ENCODE peak calls at places on chromosomes 7 and 10, in nine cellular contexts. K, M, P, J, Y, X, O, W and Q are unnamed samples.

GRCh38 chr10:124606822-124607221 is 137.4 kb downstream of the FAM53B start:
- DNase-seq in O (no peak), K (no peak), W (no peak), J (no peak), M (no peak), X (no peak), Y (no peak), P (no peak), Q (no peak)

GRCh38 chr7:105996860-105997737 is 34.0 kb downstream of the CDHR3 start:
- DNase-seq in X (no peak), W (no peak), P (no peak), J (no peak), K (peak; percentile 51), O (no peak), Y (no peak), M (no peak), Q (no peak)

GRCh38 chr10:98242823-98243222 is 25.2 kb downstream of the LOXL4 start:
- DNase-seq in X (no peak), P (no peak), Y (peak; percentile 43), O (no peak), J (no peak), M (no peak), W (no peak), K (peak; percentile 39), Q (no peak)

GRCh38 chr7:76397409-76398183 is 11.9 kb downstream of the SSC4D start:
- DNase-seq in W (peak; percentile 51), Y (peak; percentile 78), J (peak; percentile 89), K (no peak), P (peak; percentile 84), O (peak; percentile 69), M (peak; percentile 91), X (peak; percentile 52), Q (no peak)

GRCh38 chr7:26201261-26202018 is at the start of gene CBX3:
- DNase-seq in J (peak; percentile 87), W (peak; percentile 99), K (peak; percentile 94), P (peak; percentile 95), X (peak; percentile 87), Y (peak; percentile 84), O (peak; percentile 95), M (peak; percentile 91), Q (peak; percentile 95)

GRCh38 chr7:80941206-80941758 is 22.4 kb upstream of the SEMA3C start:
- DNase-seq in Y (peak; percentile 86), W (no peak), K (peak; percentile 19), O (no peak), M (no peak), P (no peak), X (no peak), J (no peak), Q (no peak)

GRCh38 chr10:114632869-114633715 is 25.0 kb downstream of the ABLIM1 start:
- DNase-seq in O (peak; percentile 22), Y (peak; percentile 81), J (peak; percentile 35), M (peak; percentile 43), P (no peak), K (peak; percentile 88), W (peak; percentile 25), X (peak; percentile 22), Q (peak; percentile 92)

GRCh38 chr7:44232900-44233715 is 32.3 kb downstream of the YKT6 start:
- DNase-seq in O (no peak), M (no peak), W (no peak), X (no peak), Y (no peak), P (no peak), K (no peak), J (no peak), Q (no peak)

GRCh38 chr10:4074559-4075407 is 289.8 kb upstream of the KLF6 start:
- DNase-seq in W (no peak), M (no peak), X (no peak), K (no peak), J (no peak), Y (no peak), P (no peak), O (no peak), Q (no peak)

GRCh38 chr7:148622887-148623585 is 32.5 kb downstream of the C7orf33 start:
- DNase-seq in Y (no peak), X (no peak), P (no peak), O (peak; percentile 59), W (peak; percentile 40), K (no peak), J (no peak), M (no peak), Q (no peak)

GRCh38 chr10:92544296-92544695 is 29.6 kb downstream of the IDE start:
- DNase-seq in P (no peak), O (no peak), X (no peak), W (no peak), Y (peak; percentile 10), M (no peak), K (no peak), J (no peak), Q (no peak)

GRCh38 chr10:25556457-25556856 is 377.6 kb upstream of the MYO3A start:
- DNase-seq in M (no peak), W (no peak), Y (peak; percentile 71), K (peak; percentile 18), O (no peak), J (no peak), X (no peak), P (no peak), Q (no peak)

GRCh38 chr7:105690286-105690915 is 109.1 kb upstream of the EFCAB10 start:
- DNase-seq in J (no peak), M (no peak), O (no peak), Y (peak; percentile 22), W (peak; percentile 12), K (no peak), P (peak; percentile 62), X (no peak), Q (no peak)

GRCh38 chr7:142808802-142809583 is 38.2 kb downstream of the PRSS2 start:
- DNase-seq in X (no peak), O (no peak), J (peak; percentile 78), M (peak; percentile 73), K (no peak), P (no peak), Y (peak; percentile 94), W (no peak), Q (no peak)

GRCh38 chr7:23431596-23432284 is 38.6 kb downstream of the IGF2BP3 start:
- DNase-seq in M (no peak), O (no peak), W (no peak), Y (no peak), K (no peak), X (no peak), J (no peak), P (no peak), Q (no peak)

GRCh38 chr7:46654546-46655443 is 733.7 kb upstream of the IGFBP3 start:
- DNase-seq in Y (peak; percentile 41), K (no peak), J (no peak), P (no peak), X (no peak), O (no peak), W (no peak), M (no peak), Q (no peak)
- TF ChIP-seq CTCF in Y (peak; percentile 9), K (no peak), J (no peak), P (no peak), X (no peak), O (peak; percentile 14), W (no peak), M (no peak), Q (no peak)

GRCh38 chr10:14971867-14972448 is 12.8 kb downstream of the MEIG1 start:
- DNase-seq in K (no peak), M (no peak), P (peak; percentile 61), X (peak; percentile 24), Y (peak; percentile 13), W (peak; percentile 39), O (peak; percentile 60), J (no peak), Q (no peak)

GRCh38 chr10:14975672-14976273 is 16.6 kb downstream of the MEIG1 start:
- DNase-seq in W (no peak), J (no peak), M (no peak), P (no peak), Y (no peak), X (no peak), O (no peak), K (no peak), Q (no peak)
- TF ChIP-seq CTCF in W (peak; percentile 35), J (peak; percentile 19), M (peak; percentile 25), P (peak; percentile 55), Y (no peak), X (no peak), O (no peak), K (no peak), Q (peak; percentile 21)

GRCh38 chr10:131982185-131982756 is 548 bp upstream of the BNIP3 start:
- DNase-seq in J (peak; percentile 53), Y (no peak), M (peak; percentile 76), P (no peak), X (no peak), O (no peak), W (no peak), K (no peak), Q (no peak)

GRCh38 chr10:131982796-131983195 is 1.1 kb upstream of the BNIP3 start:
- DNase-seq in Y (no peak), X (no peak), P (no peak), O (no peak), M (no peak), J (no peak), W (no peak), K (no peak), Q (no peak)

GRCh38 chr10:131980321-131980720 is 1.4 kb downstream of the BNIP3 start:
- DNase-seq in X (no peak), J (no peak), Y (no peak), P (no peak), W (no peak), K (no peak), O (no peak), M (no peak), Q (no peak)

GRCh38 chr10:131980757-131981428 is 830 bp downstream of the BNIP3 start:
- DNase-seq in P (peak; percentile 70), W (peak; percentile 63), J (no peak), M (no peak), K (peak; percentile 68), O (peak; percentile 65), X (no peak), Y (no peak), Q (no peak)

GRCh38 chr10:131981429-131982184 is at the start of gene BNIP3:
- DNase-seq in W (peak; percentile 98), M (peak; percentile 100), X (peak; percentile 88), Y (peak; percentile 92), K (peak; percentile 98), P (peak; percentile 96), J (peak; percentile 99), O (peak; percentile 99), Q (peak; percentile 99)
- TF ChIP-seq CTCF in W (peak; percentile 7), M (no peak), X (no peak), Y (peak; percentile 13), K (no peak), P (peak; percentile 22), J (no peak), O (peak; percentile 1), Q (peak; percentile 24)

DNA sequence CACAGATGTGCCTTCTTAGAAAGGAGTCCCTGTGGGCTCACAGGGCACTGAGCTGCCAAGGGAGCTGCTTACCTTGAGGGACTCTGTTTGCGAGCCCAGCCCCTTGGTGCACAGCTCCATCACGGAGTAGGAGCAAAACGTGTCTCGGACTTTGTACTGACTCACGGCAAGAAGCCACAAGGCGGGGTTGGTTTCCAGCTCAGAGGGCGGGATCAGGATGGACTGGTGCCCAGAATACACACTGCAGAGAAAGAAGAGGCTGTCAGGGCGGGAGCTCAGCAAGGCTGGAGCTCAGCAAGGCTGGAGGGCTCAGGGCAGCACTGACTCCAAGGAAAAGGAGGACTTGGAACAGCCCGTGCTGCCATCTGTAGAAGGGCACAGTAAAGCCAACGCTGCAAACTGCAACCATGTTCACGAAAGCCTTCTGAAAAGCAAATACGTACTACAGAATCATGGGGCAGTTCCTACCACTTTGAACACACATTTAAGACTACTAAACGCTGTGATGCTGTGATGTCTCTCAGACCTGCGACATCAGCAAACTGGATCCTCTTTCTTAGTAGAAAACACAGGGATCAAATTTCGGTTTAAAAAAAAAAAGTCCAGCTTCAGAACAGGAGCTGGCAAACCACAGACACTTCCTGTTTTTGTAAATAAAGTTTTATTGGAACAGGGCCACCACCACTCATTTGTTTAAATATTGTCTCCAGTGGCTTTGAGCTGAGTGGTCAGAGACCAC is 194.3 kb downstream of the ZMYND11 start:
- DNase-seq in K (peak; percentile 92), W (peak; percentile 43), X (peak; percentile 89), Y (peak; percentile 85), P (no peak), M (no peak), O (peak; percentile 24), J (no peak), Q (peak; percentile 90)
- TF ChIP-seq CTCF in K (peak; percentile 4), W (no peak), X (no peak), Y (no peak), P (no peak), M (no peak), O (no peak), J (no peak), Q (peak; percentile 26)